ENCODE peak calls at places on chromosomes 12 and 14, in six cellular contexts. K is A549, C is adrenal gland, R is transverse colon, W is GM12878, D is uterus. F is an unnamed sample.

GRCh38 chr14:54637829-54638446 is 71.0 kb downstream of the SAMD4A start:
- DNase-seq in C (no peak), W (no peak), D (no peak), R (no peak), K (peak), F (no peak)

GRCh38 chr14:76040704-76041103 is 55.1 kb downstream of the IFT43 start:
- DNase-seq in D (no peak), C (no peak), W (no peak), K (no peak), R (no peak), F (no peak)

GRCh38 chr14:50344116-50344775 is 32.1 kb downstream of the DMAC2L start:
- DNase-seq in K (no peak), R (no peak), C (no peak), D (no peak), W (peak), F (no peak)

GRCh38 chr14:68603682-68604360 is 189.0 kb downstream of the ZFP36L1 start:
- DNase-seq in R (no peak), W (no peak), C (no peak), K (no peak), D (no peak), F (no peak)

GRCh38 chr12:6963741-6964446 is 6.6 kb downstream of the PHB2 start:
- DNase-seq in R (no peak), W (no peak), C (peak), K (no peak), D (no peak), F (no peak)

GRCh38 chr12:89927226-89927698 is 218.6 kb upstream of the ATP2B1 start:
- DNase-seq in R (no peak), W (peak), K (no peak), C (no peak), D (no peak), F (no peak)

GRCh38 chr14:104741108-104741802 is 11.7 kb upstream of the SIVA1 start:
- DNase-seq in C (peak), R (no peak), W (no peak), D (no peak), K (no peak), F (no peak)

GRCh38 chr12:92905811-92906554 is 23.1 kb downstream of the EEA1 start:
- DNase-seq in W (no peak), C (no peak), D (no peak), K (no peak), R (no peak), F (no peak)

GRCh38 chr12:59600174-59600573 is 4.3 kb downstream of the SLC16A7 start:
- DNase-seq in C (no peak), K (no peak), D (no peak), W (no peak), R (no peak), F (no peak)

GRCh38 chr14:104370256-104370870 is 209.2 kb upstream of the C14orf180 start:
- DNase-seq in R (no peak), K (peak), W (no peak), D (no peak), C (no peak), F (no peak)

GRCh38 chr12:1069846-1070245 is 78.8 kb downstream of the ERC1 start:
- DNase-seq in K (no peak), D (no peak), C (no peak), R (no peak), W (no peak), F (no peak)
- TF ChIP-seq POLR2A in K (no peak), D (no peak), C (no peak), R (no peak), W (no peak), F (no peak)

GRCh38 chr12:100576311-100577036 is 3.0 kb downstream of the GAS2L3 start:
- DNase-seq in K (peak), C (no peak), W (no peak), R (no peak), D (no peak), F (peak)

GRCh38 chr12:100572184-100572583 is 1.3 kb upstream of the GAS2L3 start:
- DNase-seq in D (no peak), R (no peak), K (no peak), W (no peak), C (no peak), F (no peak)

GRCh38 chr12:100574262-100575074 is 984 bp downstream of the GAS2L3 start:
- DNase-seq in C (no peak), W (no peak), D (no peak), K (peak), R (no peak), F (no peak)

GRCh38 chr12:100573168-100573498 is 351 bp upstream of the GAS2L3 start:
- DNase-seq in C (no peak), R (no peak), D (no peak), K (no peak), W (no peak), F (no peak)

GRCh38 chr12:100573499-100574261 is at the start of gene GAS2L3:
- DNase-seq in W (no peak), D (peak), C (peak), R (peak), K (peak), F (peak)
- TF ChIP-seq POLR2A in W (peak), D (peak), C (peak), R (peak), K (peak), F (peak)

GRCh38 chr12:51923506-51924365 is 16.4 kb downstream of the ACVRL1 start:
- DNase-seq in C (no peak), R (peak), D (peak), W (no peak), K (no peak), F (no peak)
- TF ChIP-seq POLR2A in C (no peak), R (peak), D (no peak), W (no peak), K (no peak), F (no peak)

GRCh38 chr14:96445844-96446710 is 54.1 kb downstream of the AK7 start:
- DNase-seq in R (no peak), D (no peak), C (no peak), K (no peak), W (no peak), F (no peak)
- TF ChIP-seq POLR2A in R (no peak), D (no peak), C (no peak), K (no peak), W (no peak), F (no peak)

DNA sequence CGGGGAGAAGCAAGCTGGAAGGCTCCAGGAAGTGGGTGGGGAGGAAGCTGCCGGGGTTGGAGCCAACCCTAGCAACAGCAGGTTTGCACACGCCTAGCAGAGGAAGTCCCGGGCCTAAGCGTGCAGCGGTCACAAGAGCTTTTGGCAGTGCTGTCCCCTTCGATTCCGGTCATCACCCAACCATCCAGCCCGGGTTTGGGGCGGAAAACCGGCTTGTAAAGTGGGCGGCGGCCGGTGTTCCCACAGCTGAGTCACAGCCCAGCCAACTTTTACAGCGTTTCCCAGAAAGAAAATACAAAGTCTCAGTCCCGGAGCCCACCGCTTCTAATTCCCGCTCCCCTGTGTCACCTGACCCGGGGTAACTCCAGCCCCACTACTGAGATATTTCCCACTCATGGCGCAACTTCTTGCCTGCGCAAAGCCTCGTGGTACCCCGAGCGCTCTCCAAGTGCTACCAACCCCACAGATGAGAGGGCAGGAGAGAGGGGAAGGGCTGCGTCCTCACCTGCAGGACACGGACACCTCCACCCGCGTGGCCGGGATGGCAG is 385 bp downstream of the CPNE8 start:
- DNase-seq in W (peak), K (peak), R (peak), D (peak), C (peak), F (peak)
- TF ChIP-seq POLR2A in W (peak), K (peak), R (no peak), D (peak), C (no peak), F (no peak)

DNA sequence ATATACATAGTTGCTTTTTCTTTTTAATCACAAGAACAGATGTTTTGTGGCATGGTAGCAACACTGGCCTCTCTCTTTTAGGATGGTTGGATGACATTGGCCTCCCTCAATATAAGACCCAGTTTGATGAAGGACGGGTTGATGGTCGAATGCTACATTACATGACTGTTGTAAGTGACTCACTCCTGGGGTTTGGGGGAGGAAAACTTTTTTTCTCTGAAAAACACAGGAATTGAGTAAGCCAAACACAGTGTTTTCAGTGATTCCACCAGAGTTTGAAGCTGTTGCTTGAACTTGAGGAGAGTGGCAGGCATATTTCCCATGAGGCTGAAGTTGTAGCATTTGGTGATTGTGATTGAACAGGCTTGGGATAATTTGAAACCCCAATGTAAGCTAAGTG is 13.7 kb upstream of the REP15 start:
- DNase-seq in D (no peak), R (no peak), K (no peak), C (no peak), W (no peak), F (no peak)
- TF ChIP-seq POLR2A in D (no peak), R (no peak), K (no peak), C (no peak), W (no peak), F (no peak)

GRCh38 chr12:57096099-57096572 is 7.2 kb downstream of the NAB2 start:
- DNase-seq in W (no peak), K (no peak), R (no peak), C (peak), D (no peak), F (no peak)
- TF ChIP-seq POLR2A in W (peak), K (no peak), R (no peak), C (no peak), D (no peak), F (no peak)

DNA sequence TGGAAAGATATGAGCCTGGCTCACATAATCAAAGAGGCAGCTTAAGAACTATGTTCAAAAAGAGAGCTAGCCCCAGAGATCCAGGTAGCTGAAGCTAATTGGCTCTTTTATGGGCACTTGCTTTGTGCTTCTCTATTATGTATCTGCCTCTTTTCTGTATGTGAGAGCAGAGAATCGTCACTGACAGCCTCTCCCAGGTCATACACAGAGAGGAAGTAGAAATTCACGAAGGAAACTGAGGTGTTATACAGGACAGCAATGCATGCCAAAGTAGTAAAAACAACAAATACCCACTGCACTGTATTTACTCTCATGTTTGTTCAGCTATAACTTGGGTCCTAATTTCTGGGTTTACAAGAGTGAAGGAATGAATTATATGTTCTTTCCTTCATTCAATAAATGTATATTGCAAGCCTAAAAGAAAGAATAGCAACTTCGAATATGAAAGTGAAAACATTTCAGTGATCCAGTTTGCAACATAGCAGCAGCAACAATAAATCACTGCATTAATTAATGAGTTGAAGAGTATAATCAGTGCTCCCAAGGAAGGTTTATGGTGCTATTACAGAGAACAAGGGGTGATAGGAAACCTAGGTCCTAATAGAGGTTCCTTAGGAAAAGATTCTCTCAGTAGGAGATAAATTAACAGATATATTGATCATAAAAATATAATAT is 47.1 kb upstream of the ATXN7L3B start:
- DNase-seq in C (no peak), K (no peak), D (no peak), W (peak), R (no peak), F (no peak)
- TF ChIP-seq POLR2A in C (no peak), K (no peak), D (no peak), W (no peak), R (no peak), F (no peak)

F was measured in H54.